ENCODE peak calls at places on chromosomes 7 and 10, in six cellular contexts. U, M, E, A, Z and H are unnamed samples.
A peak's percentile ranks its signal among the peaks of the same experiment; 100 is the strongest.

GRCh38 chr7:35908305-35909223 is 107.7 kb downstream of the SEPTIN7 start:
- DNase-seq in M (no peak), E (no peak), Z (no peak), U (no peak), A (no peak), H (no peak)

GRCh38 chr10:93837783-93838677 is 55.7 kb upstream of the SLC35G1 start:
- DNase-seq in E (no peak), A (no peak), M (peak; percentile 58), U (no peak), Z (no peak), H (no peak)

GRCh38 chr10:120612756-120613155 is 155.7 kb downstream of the PLPP4 start:
- DNase-seq in E (peak; percentile 80), A (no peak), M (no peak), U (no peak), Z (no peak), H (no peak)

GRCh38 chr10:131743190-131744151 is 157.3 kb upstream of the PPP2R2D start:
- DNase-seq in Z (no peak), A (no peak), U (no peak), M (no peak), E (no peak), H (no peak)

GRCh38 chr7:44881610-44882009 is 3.7 kb downstream of the PURB start:
- DNase-seq in U (no peak), A (no peak), M (no peak), E (peak; percentile 71), Z (peak; percentile 88), H (no peak)

GRCh38 chr7:23275906-23276305 is 23.2 kb upstream of the MALSU1 start:
- DNase-seq in E (no peak), M (no peak), U (no peak), Z (no peak), A (no peak), H (no peak)

GRCh38 chr10:80599424-80599847 is 61.7 kb downstream of the SH2D4B start:
- DNase-seq in Z (peak; percentile 22), U (no peak), M (peak; percentile 14), E (peak; percentile 62), A (peak; percentile 35), H (peak; percentile 77)

GRCh38 chr7:38723327-38723726 is 92.2 kb upstream of the AMPH start:
- DNase-seq in U (no peak), E (no peak), Z (no peak), M (no peak), A (no peak), H (no peak)

GRCh38 chr7:2728309-2729042 is 40.5 kb downstream of the AMZ1 start:
- DNase-seq in M (peak; percentile 23), Z (peak; percentile 59), U (peak; percentile 15), E (no peak), A (no peak), H (peak; percentile 52)

GRCh38 chr7:133829336-133829897 is 297.7 kb upstream of the LRGUK start:
- DNase-seq in Z (peak; percentile 48), M (no peak), A (no peak), E (no peak), U (no peak), H (no peak)

GRCh38 chr10:17214991-17215781 is 12.9 kb upstream of the VIM start:
- DNase-seq in M (no peak), Z (peak; percentile 97), E (peak; percentile 60), U (no peak), A (no peak), H (no peak)

GRCh38 chr10:129888784-129889616 is 75.1 kb downstream of the EBF3 start:
- DNase-seq in M (peak; percentile 43), U (no peak), E (peak; percentile 2), A (no peak), Z (peak; percentile 15), H (no peak)

GRCh38 chr10:57015595-57016303 is 654.7 kb upstream of the ZWINT start:
- DNase-seq in Z (no peak), U (no peak), E (no peak), M (no peak), A (no peak), H (no peak)

GRCh38 chr10:101311440-101312067 is 42.4 kb upstream of the BTRC start:
- DNase-seq in Z (no peak), M (peak; percentile 18), A (no peak), E (no peak), U (no peak), H (no peak)

GRCh38 chr7:108225531-108226181 is 95.5 kb upstream of the LAMB4 start:
- DNase-seq in U (no peak), A (no peak), M (no peak), Z (no peak), E (no peak), H (no peak)
- TF ChIP-seq CTCF in U (no peak), A (no peak), M (no peak), Z (no peak), E (no peak), H (no peak)

DNA sequence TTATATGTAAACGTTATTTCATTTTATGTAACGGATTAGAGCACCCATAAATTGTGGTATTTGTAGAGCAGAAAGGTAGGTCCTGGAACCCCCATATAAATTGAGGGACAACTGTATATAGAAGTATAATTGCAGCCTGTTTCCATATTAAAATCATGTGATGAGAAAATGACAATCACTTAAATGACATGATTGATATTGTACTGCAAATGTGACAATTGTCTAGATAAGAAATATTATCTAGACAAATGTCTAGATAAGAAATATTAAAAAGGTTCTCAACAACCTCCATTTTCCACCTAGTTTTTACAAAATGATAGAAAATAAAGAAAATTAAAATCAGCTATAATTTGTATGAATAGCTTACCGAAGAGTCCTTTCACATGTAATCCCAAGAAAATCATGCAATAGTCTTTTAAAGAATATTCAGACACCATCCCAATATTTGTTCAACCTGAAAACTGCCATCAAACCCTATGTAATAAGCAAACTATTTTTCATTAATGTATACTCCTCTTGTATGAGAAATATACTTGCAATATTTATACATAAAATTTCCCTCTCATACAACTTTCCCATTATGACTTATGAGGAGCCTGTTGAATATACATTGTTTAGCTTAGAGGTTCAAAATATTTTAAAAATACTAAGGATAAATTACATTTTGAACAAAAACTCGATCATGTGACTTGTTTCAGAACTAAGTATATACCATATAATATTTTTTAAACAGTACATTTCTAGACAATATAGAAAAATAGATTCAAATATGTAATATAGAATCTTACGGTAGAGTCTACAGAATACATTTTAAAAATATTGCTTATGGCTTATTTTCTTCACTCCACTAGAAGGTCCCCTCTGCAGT is 153.2 kb downstream of the CRPPA start:
- DNase-seq in U (no peak), M (no peak), A (no peak), E (no peak), Z (no peak), H (no peak)
- H3K27ac ChIP-seq in U (no peak overlapping the region), M (no peak overlapping the region), A (no peak overlapping the region), E (no peak overlapping the region), Z (no peak overlapping the region), H (no peak overlapping the region)

GRCh38 chr7:149735181-149735602 is 38.2 kb downstream of the ZNF467 start:
- DNase-seq in U (no peak), M (no peak), E (no peak), Z (no peak), A (no peak), H (peak; percentile 33)
- TF ChIP-seq CTCF in U (no peak), M (no peak), E (no peak), Z (no peak), A (no peak), H (no peak)

GRCh38 chr7:25839084-25839769 is 312.8 kb upstream of the NFE2L3 start:
- DNase-seq in Z (no peak), U (no peak), A (no peak), M (no peak), E (no peak), H (no peak)
- H3K27ac ChIP-seq in Z (no peak overlapping the region), U (no peak overlapping the region), A (no peak overlapping the region), M (no peak overlapping the region), E (no peak overlapping the region), H (no peak overlapping the region)

DNA sequence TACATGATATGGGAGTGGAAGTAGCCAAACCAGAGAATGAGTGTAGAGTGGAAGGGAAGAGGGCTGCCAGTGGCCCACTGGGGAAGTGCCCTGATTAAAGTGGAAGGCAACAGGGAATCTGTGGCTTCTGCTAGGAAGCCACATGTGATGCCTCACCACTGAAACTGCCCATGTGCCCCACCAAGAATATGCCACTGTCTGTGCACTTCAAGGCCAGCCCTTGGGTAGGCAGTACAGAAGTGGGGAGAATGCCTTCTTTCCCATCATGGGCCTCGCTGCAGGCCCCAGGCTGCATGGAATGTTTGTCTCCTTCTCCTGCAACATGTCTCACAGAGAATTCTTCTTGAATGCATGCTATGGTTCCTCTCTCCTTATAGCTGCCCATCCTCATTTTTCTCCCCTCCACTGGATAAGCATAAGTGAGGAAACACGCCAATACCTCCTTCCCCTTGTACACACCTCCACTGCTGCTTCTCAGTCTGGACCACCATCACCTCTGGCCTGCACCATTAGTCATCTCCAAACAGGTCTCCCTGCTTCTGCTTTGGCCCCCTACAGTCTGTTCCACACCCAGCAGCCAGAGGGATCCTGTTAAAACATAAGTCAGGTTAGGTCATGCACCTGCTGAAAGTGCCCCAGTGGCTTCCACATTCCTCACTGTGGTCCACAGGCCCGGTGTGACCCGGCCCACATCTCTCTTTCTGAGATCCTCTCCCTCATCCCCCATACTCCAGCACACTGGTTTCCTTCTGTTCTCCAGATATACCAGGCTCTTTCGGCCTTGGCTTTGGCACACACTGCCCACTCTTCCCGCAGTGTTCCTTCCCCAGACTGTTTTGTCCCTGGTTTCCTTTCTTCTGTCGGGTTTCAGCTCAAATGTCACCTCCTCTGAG is 37.1 kb downstream of the SNX10 start:
- DNase-seq in U (no peak), Z (no peak), M (no peak), A (no peak), E (no peak), H (peak; percentile 50)
- TF ChIP-seq CTCF in U (no peak), Z (no peak), M (no peak), A (no peak), E (no peak), H (no peak)

GRCh38 chr7:52168085-52168484 is 851.5 kb upstream of the COBL start:
- DNase-seq in Z (no peak), A (no peak), M (peak; percentile 13), E (no peak), U (no peak), H (no peak)
- H3K27ac ChIP-seq in Z (no peak overlapping the region), A (no peak overlapping the region), M (no peak overlapping the region), E (no peak overlapping the region), U (no peak overlapping the region), H (no peak overlapping the region)

DNA sequence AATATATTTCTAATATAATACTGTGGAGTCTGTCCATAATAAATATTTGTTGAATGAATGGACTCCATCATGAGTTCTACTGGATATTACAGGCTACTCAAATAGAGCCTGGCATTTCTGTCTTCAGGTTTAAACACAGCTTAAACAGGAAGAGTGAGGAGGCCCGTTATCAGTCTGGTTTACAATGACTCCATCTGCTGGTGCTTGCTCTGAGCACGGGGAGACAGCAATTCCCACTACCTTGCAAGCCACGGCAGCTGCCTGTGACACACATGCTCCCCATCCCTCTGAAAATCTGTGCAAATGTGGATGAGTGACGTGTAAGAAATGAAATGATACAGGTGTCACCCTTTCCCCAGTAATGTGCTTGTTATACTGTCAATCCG is 293.5 kb upstream of the IMMP2L start:
- DNase-seq in A (no peak), U (no peak), M (no peak), E (peak; percentile 26), Z (peak; percentile 59), H (no peak)
- TF ChIP-seq CTCF in A (no peak), U (no peak), M (no peak), E (no peak), Z (peak; percentile 34), H (no peak)

GRCh38 chr10:133306941-133307379 is 1.7 kb downstream of the TUBGCP2 start:
- DNase-seq in M (no peak), A (no peak), E (no peak), Z (no peak), U (no peak), H (no peak)
- H3K27ac ChIP-seq in M (no peak overlapping the region), A (no peak overlapping the region), E (no peak overlapping the region), Z (no peak overlapping the region), U (no peak overlapping the region), H (peak overlapping the region; percentile 99)

GRCh38 chr10:71548494-71548846 is 151.8 kb downstream of the CDH23 start:
- DNase-seq in E (no peak), Z (peak; percentile 0), M (peak; percentile 19), A (peak; percentile 24), U (no peak), H (no peak)
- TF ChIP-seq CTCF in E (peak; percentile 10), Z (peak; percentile 29), M (peak; percentile 21), A (peak; percentile 42), U (no peak), H (peak; percentile 27)